ENCODE peak calls at places on chromosomes 5 and 9, in six cellular contexts. S is tibial nerve, Q is lower leg skin, E is ovary, O is K562, X is thoracic aorta. R is an unnamed sample.

GRCh38 chr5:61184708-61185107 is 22.4 kb upstream of the SMIM15 start:
- DNase-seq in O (no peak), E (no peak), Q (no peak), X (no peak), S (no peak), R (no peak)

GRCh38 chr5:154517781-154518437 is 39.9 kb upstream of the HAND1 start:
- DNase-seq in E (no peak), Q (no peak), S (no peak), X (no peak), O (no peak), R (no peak)

GRCh38 chr5:149227168-149227826 is 44.4 kb upstream of the AFAP1L1 start:
- DNase-seq in O (no peak), S (no peak), E (no peak), Q (no peak), X (no peak), R (no peak)

GRCh38 chr9:97484134-97484533 is 17.3 kb upstream of the TMOD1 start:
- DNase-seq in O (no peak), E (no peak), S (no peak), Q (no peak), X (no peak), R (no peak)

GRCh38 chr5:72557147-72557501 is 49.9 kb upstream of the ZNF366 start:
- DNase-seq in E (no peak), X (no peak), S (no peak), O (no peak), Q (no peak), R (no peak)

GRCh38 chr5:155655569-155655968 is 642.0 kb downstream of the KIF4B start:
- DNase-seq in E (no peak), X (no peak), S (no peak), O (no peak), Q (no peak), R (no peak)

GRCh38 chr9:89005323-89005722 is 14.1 kb downstream of the S1PR3 start:
- DNase-seq in Q (peak; percentile 10), O (no peak), E (no peak), X (no peak), S (no peak), R (no peak)

GRCh38 chr5:131323378-131323777 is 59.5 kb downstream of the CDC42SE2 start:
- DNase-seq in E (no peak), Q (no peak), O (no peak), S (no peak), X (no peak), R (no peak)

GRCh38 chr5:93819666-93820065 is 78.3 kb upstream of the POU5F2 start:
- DNase-seq in X (no peak), E (no peak), S (no peak), O (no peak), Q (no peak), R (no peak)

GRCh38 chr5:171093598-171093997 is 215.4 kb upstream of the TLX3 start:
- DNase-seq in X (no peak), E (no peak), S (no peak), O (no peak), Q (no peak), R (no peak)

GRCh38 chr5:14743601-14744295 is 79.2 kb downstream of the OTULIN start:
- DNase-seq in Q (no peak), X (no peak), E (no peak), O (no peak), S (no peak), R (no peak)

GRCh38 chr9:76530458-76531100 is 71.6 kb downstream of the GCNT1 start:
- DNase-seq in E (no peak), O (no peak), Q (no peak), S (no peak), X (no peak), R (no peak)

GRCh38 chr5:95631265-95631957 is 11.5 kb downstream of the GPR150 start:
- DNase-seq in X (no peak), S (no peak), Q (no peak), O (peak; percentile 33), E (no peak), R (no peak)

GRCh38 chr9:131676431-131676972 is 63.4 kb downstream of the RAPGEF1 start:
- DNase-seq in Q (no peak), E (no peak), O (no peak), S (no peak), X (no peak), R (no peak)

GRCh38 chr9:133877327-133877726 is 114.8 kb downstream of the VAV2 start:
- DNase-seq in O (no peak), E (no peak), S (no peak), Q (no peak), X (no peak), R (no peak)

GRCh38 chr9:128150594-128151342 is 1.5 kb downstream of the LCN2 start:
- DNase-seq in S (no peak), Q (no peak), X (no peak), O (peak; percentile 93), E (peak; percentile 20), R (peak; percentile 56)

GRCh38 chr5:173302546-173303155 is 25.6 kb downstream of the STC2 start:
- DNase-seq in Q (no peak), S (no peak), O (peak; percentile 55), E (no peak), X (no peak), R (no peak)

GRCh38 chr5:113063927-113064326 is 87.3 kb downstream of the DCP2 start:
- DNase-seq in E (no peak), O (no peak), Q (no peak), S (no peak), X (no peak), R (no peak)

GRCh38 chr5:180161420-180162303 is 47.3 kb downstream of the RASGEF1C start:
- DNase-seq in O (peak; percentile 23), E (no peak), S (no peak), Q (no peak), X (no peak), R (no peak)
- TF ChIP-seq CTCF in O (peak; percentile 41), E (no peak), S (peak; percentile 22), Q (no peak), X (no peak), R (no peak)

GRCh38 chr9:105637787-105638395 is 24.4 kb upstream of the TAL2 start:
- DNase-seq in O (no peak), E (no peak), Q (no peak), S (no peak), X (no peak), R (no peak)
- TF ChIP-seq CTCF in O (peak; percentile 45), E (no peak), Q (no peak), S (no peak), X (peak; percentile 23), R (peak; percentile 77)

DNA sequence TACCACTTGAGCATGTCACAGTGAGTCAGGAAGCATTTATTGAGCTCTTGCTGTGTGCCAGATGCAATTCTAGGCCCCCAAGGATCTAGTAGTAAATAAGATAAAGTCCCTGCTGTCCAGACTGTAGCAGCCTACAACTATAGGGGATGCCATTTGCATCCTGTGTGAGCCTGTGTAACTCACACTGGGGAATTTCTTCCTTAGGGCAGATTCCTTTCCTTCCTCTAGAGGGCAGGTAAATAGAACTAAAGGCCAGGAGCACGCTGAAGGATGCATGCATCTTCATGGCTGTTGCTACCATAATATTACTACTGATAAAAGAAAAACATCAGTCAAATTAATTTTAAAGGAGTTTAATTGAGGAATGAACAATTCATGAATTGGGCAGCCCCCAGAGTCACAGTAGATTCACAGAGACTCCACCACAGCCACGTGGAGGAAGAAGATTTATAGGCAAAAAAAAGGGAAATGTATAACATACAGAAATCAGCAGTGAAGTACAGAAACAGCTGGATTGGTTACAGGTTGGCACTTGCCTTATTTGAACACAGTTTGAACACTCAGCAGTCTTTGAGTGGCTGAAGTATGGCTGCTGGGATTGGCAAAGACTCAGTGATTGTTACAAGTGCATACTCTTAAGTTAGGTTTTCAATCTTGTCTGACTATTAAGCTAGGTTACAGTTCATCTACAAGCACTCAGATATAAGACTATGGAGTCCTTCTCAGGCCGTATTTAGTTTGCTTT is 98.9 kb downstream of the ACTL7B start:
- DNase-seq in E (no peak), S (no peak), X (no peak), Q (no peak), O (peak; percentile 3), R (no peak)
- TF ChIP-seq CTCF in E (no peak), S (no peak), X (no peak), Q (no peak), O (peak; percentile 12), R (peak; percentile 47)

DNA sequence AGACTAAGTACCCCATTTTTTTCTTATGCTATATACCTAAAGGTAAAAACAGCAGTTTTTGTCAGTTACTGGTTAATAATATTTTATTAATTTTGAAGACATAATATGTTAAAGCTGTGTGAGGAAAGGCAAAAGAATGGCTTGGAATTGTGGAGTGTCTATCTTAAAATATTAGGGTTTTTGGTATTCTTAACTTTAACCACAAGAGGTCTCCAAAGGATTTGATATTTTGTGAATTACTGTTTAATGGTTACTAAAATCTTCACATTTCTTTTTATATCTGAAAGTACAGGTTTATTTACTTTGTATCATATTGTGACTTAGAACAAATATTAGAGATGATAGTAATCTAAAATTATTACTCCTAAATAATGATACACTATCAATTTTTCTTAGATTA is 32.0 kb upstream of the DHFR start:
- DNase-seq in X (no peak), O (no peak), Q (no peak), E (no peak), S (no peak), R (no peak)
- TF ChIP-seq CTCF in X (peak; percentile 22), O (peak; percentile 18), Q (no peak), E (no peak), S (peak; percentile 20), R (peak; percentile 58)

R was measured in glutamatergic neuron.